ENCODE peak calls at places on chromosome 7, in seven cellular contexts. J is A673, S is PC-3, E is fibroblast of lung, I is hepatocyte, P is GM23338, A is PC-9. O is an unnamed sample.

GRCh38 chr7:7971308-7972040 is 2.9 kb downstream of the GLCCI1 start:
- DNase-seq in A (no peak), J (no peak), S (no peak), E (no peak), I (no peak), P (no peak), O (no peak)

GRCh38 chr7:18541189-18541870 is 45.8 kb downstream of the HDAC9 start:
- DNase-seq in A (no peak), P (no peak), J (no peak), I (no peak), S (no peak), E (peak), O (peak)

GRCh38 chr7:92448185-92448747 is 984 bp downstream of the GATAD1 start:
- DNase-seq in J (peak), I (peak), E (peak), A (peak), S (peak), P (peak), O (peak)

GRCh38 chr7:19915596-19915995 is 142.2 kb upstream of the TMEM196 start:
- DNase-seq in P (no peak), J (no peak), E (no peak), A (no peak), S (no peak), I (no peak), O (no peak)

GRCh38 chr7:5421626-5422323 is 1.9 kb downstream of the TNRC18 start:
- DNase-seq in P (peak), E (peak), I (peak), A (peak), S (peak), J (peak), O (peak)

GRCh38 chr7:107528461-107528860 is 35.3 kb downstream of the COG5 start:
- DNase-seq in S (peak), A (peak), J (no peak), P (no peak), I (no peak), E (peak), O (peak)

GRCh38 chr7:136865777-136866176 is 2.7 kb upstream of the CHRM2 start:
- DNase-seq in S (no peak), A (no peak), I (no peak), P (no peak), E (no peak), J (no peak), O (no peak)

GRCh38 chr7:35993663-35994622 is 159.1 kb upstream of the EEPD1 start:
- DNase-seq in E (no peak), I (no peak), J (peak), S (peak), A (peak), P (no peak), O (no peak)

GRCh38 chr7:137772748-137773147 is 74.0 kb downstream of the DGKI start:
- DNase-seq in J (no peak), E (peak), A (no peak), I (no peak), P (no peak), S (peak), O (peak)

GRCh38 chr7:157752832-157753291 is 416.1 kb downstream of the DNAJB6 start:
- DNase-seq in P (no peak), S (no peak), E (peak), A (no peak), J (no peak), I (no peak), O (peak)

GRCh38 chr7:106421181-106421762 is 136.5 kb upstream of the NAMPT start:
- DNase-seq in E (peak), S (no peak), A (no peak), I (peak), P (no peak), J (peak), O (peak)

GRCh38 chr7:21253740-21254687 is 173.9 kb upstream of the SP4 start:
- DNase-seq in A (peak), P (peak), J (peak), S (peak), I (peak), E (peak), O (peak)

GRCh38 chr7:4831723-4832495 is 29.9 kb downstream of the PAPOLB start:
- DNase-seq in J (no peak), S (no peak), I (no peak), P (no peak), A (no peak), E (no peak), O (no peak)

GRCh38 chr7:155576416-155576815 is 30.1 kb upstream of the CNPY1 start:
- DNase-seq in J (no peak), P (no peak), I (no peak), E (no peak), S (no peak), A (peak), O (no peak)

GRCh38 chr7:23680417-23681405 is 712 bp downstream of the FAM221A start:
- DNase-seq in A (peak), J (peak), E (peak), I (peak), S (peak), P (peak), O (peak)

GRCh38 chr7:87600130-87601124 is at the start of gene ABCB1:
- DNase-seq in E (peak), A (no peak), S (no peak), I (peak), J (peak), P (peak), O (peak)

DNA sequence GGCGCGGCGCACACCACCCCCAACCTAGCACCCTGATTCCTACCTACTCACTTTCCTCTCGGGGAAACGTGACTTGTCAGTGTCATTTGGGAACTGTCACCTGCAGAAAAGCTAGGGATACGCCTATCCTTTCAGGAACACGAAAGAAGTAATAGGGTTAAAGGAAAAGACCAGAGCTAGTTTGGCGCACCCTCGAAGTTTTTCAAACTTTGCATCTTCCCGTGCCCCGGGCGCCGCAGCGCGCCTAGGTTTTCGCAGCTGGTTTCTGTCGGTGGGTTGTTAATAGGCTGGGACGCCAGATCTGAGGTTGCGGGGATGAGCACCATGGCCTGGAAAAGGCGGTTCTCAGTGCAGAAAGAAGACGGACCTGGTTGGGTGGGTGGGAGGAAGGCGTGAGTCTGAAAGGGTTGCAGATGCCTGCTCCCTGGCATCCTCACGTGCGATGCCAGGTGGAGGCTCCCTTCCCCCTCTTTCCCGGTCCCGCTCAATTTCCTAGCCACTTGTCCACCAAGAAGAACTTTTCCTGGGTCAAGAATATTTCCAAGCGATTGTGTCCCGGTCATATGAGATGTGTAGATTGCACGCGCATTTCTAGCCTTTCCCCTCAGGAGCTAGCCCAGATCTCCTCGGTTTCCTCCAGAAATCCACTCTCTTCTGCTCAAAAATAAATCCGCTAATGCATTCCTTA is 618 bp upstream of the MEOX2 start:
- DNase-seq in E (no peak), I (peak), A (no peak), S (no peak), J (no peak), P (peak), O (no peak)
- TF ChIP-seq EZH2 in E (peak), I (peak), A (no peak), S (no peak), J (no peak), P (peak), O (no peak)

DNA sequence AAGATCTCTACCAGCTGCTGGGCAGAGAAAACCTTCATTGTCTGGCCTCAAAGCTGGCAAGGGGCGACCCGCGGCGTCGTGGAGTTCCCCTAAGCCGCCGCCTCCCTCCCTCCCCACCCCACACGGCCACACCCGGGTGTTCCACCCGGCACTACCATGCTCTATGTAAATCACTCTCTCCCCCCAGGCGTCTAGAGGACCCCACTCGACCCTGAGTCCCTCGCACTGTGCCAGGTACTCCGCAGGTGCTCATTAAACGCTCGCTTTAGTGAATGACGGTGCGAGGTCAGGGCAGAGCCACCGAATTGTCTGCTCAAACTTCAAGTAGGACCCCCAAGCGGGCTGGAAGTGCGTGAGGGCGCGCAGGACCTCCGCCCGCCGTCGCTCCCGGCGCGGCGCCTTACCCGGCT is 628 bp downstream of the PARP12 start:
- DNase-seq in A (no peak), S (peak), J (peak), I (peak), E (peak), P (peak), O (no peak)
- TF ChIP-seq EZH2 in A (no peak), S (no peak), J (no peak), I (no peak), E (no peak), P (no peak), O (no peak)

GRCh38 chr7:28957822-28958234 is 302 bp downstream of the TRIL start:
- DNase-seq in J (peak), P (peak), S (no peak), E (no peak), A (no peak), I (peak), O (no peak)
- TF ChIP-seq EZH2 in J (no peak), P (peak), S (no peak), E (peak), A (no peak), I (no peak), O (peak)

GRCh38 chr7:47538846-47539311 is 43.0 kb downstream of the TNS3 start:
- DNase-seq in S (peak), A (no peak), E (no peak), J (no peak), I (no peak), P (no peak), O (no peak)
- TF ChIP-seq EZH2 in S (no peak), A (no peak), E (no peak), J (no peak), I (no peak), P (no peak), O (no peak)

GRCh38 chr7:151051108-151051507 is 2.8 kb downstream of the ASIC3 start:
- DNase-seq in A (no peak), I (peak), E (peak), P (peak), S (no peak), J (peak), O (peak)
- TF ChIP-seq EZH2 in A (no peak), I (no peak), E (no peak), P (no peak), S (no peak), J (no peak), O (no peak)

DNA sequence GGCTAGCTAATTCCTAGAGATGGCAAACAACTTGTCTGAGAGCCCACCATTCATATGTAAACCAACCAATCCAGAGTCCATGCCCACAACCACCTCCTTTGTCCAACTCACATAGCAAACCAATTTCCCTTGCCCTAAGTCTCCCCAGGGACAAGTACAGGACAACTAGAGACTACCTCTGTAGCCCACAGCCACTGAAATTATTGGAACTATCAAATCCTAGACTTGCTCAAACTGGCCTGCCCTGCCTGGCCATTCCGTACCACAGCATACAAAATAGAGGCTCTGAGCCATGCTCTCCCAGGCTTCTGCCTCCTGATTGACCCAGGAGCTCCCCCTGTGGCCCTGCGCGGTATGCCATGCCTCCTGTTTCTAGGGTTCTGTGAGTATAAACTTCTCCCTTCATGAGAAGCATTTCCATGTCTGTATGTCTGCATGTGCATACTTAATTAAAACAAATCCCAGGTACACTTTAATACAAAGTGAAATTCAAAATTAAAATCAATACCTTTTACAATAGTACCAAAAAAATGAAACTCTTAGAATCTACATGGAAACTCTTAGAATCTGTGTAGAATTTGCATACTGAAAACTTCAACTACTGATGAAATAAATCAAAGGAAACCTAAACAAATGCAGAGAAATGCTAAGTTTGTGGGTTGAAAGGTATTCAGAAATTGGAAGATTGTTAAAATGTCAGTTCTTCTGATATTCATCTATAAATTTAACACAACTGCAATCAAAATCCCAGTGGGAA is 4.0 kb upstream of the HECW1 start:
- DNase-seq in J (peak), P (peak), E (peak), I (peak), S (peak), A (peak), O (no peak)
- TF ChIP-seq EZH2 in J (no peak), P (no peak), E (no peak), I (no peak), S (no peak), A (no peak), O (no peak)

GRCh38 chr7:129434846-129435318 is 650 bp downstream of the STRIP2 start:
- DNase-seq in J (no peak), I (peak), E (peak), P (peak), S (no peak), A (peak), O (no peak)

GRCh38 chr7:129434172-129434845 is at the start of gene STRIP2:
- DNase-seq in A (peak), E (peak), S (peak), J (peak), P (peak), I (peak), O (peak)

GRCh38 chr7:129431911-129432643 is 2.2 kb upstream of the STRIP2 start:
- DNase-seq in A (no peak), J (no peak), E (no peak), S (no peak), I (no peak), P (no peak), O (no peak)

GRCh38 chr7:129435414-129435829 is 1.2 kb downstream of the STRIP2 start:
- DNase-seq in I (no peak), A (no peak), S (no peak), J (no peak), P (no peak), E (no peak), O (no peak)

GRCh38 chr7:129433823-129434171 is 435 bp upstream of the STRIP2 start:
- DNase-seq in J (no peak), S (peak), P (peak), E (no peak), I (peak), A (no peak), O (no peak)
- TF ChIP-seq EZH2 in J (no peak), S (no peak), P (no peak), E (no peak), I (no peak), A (no peak), O (no peak)

DNA sequence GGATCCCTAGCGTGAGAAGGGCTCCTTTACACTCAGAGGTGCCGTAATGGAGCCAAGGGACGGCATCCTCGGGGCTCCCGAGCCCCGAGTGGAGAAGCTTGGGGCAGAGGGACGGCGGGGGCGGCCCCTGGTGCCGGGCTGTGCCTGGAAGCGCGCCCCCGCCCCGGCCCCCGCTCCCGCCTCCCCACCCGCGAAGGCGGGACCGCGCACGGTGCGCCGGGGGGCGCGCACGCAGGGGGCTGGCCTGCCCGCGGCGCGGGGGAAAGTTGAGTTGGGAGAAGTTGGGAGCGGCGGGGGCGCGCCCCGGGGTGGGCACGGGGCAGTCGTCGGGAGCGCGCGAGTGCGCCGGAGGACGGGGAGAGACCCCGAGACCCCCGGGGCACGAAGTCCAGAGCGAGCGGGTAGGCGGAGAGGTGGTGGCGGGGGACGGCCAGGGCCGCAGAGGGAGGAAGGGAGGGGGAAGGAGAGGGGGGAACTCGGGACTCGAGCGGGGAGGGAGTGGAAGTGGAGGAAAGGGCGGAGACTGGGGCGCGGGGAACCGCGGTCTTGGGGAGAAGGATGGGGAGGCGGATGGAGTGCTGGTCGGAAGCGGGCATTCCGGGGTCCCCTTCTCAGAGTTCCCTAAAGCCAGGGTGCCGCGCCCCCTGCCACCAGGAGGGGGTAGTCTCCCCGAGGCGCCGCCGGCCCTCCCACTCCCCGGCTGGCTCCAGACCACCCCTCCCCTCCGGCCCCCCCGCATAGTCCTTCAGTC is at the start of gene SLC4A2:
- DNase-seq in P (peak), S (peak), E (peak), A (peak), J (peak), I (peak), O (no peak)
- TF ChIP-seq EZH2 in P (no peak), S (no peak), E (no peak), A (no peak), J (no peak), I (no peak), O (no peak)

O was measured in astrocyte.